ENCODE peak calls at places on chromosome 16, in five cellular contexts. T, B, Q, N and O are unnamed samples.

GRCh38 chr16:80803341-80804060 is 897 bp downstream of the CDYL2 start:
- DNase-seq in B (peak; percentile 11), T (peak; percentile 13), Q (no peak), N (no peak), O (no peak)

GRCh38 chr16:26877421-26877820 is 189.3 kb upstream of the C16orf82 start:
- DNase-seq in T (no peak), B (no peak), Q (no peak), N (no peak), O (no peak)

GRCh38 chr16:22192261-22193133 is 13.6 kb upstream of the EEF2K start:
- DNase-seq in Q (peak; percentile 93), N (peak; percentile 83), T (peak; percentile 97), B (peak; percentile 76), O (peak; percentile 73)

GRCh38 chr16:67302076-67302475 is 22.7 kb downstream of the PLEKHG4 start:
- DNase-seq in N (no peak), Q (peak; percentile 27), T (no peak), B (no peak), O (no peak)

GRCh38 chr16:3187798-3188674 is at the start of gene OR1F1:
- DNase-seq in Q (no peak), N (no peak), B (no peak), T (peak; percentile 55), O (no peak)

GRCh38 chr16:4487955-4488481 is 11.8 kb downstream of the HMOX2 start:
- DNase-seq in N (no peak), Q (no peak), B (no peak), T (peak; percentile 89), O (no peak)

GRCh38 chr16:78437352-78437968 is 338.0 kb downstream of the WWOX start:
- DNase-seq in Q (no peak), T (peak; percentile 18), B (peak; percentile 19), N (no peak), O (no peak)

GRCh38 chr16:15803608-15804007 is 53.2 kb downstream of the MYH11 start:
- DNase-seq in B (no peak), Q (peak; percentile 77), T (no peak), N (no peak), O (no peak)

GRCh38 chr16:85557083-85557975 is 55.8 kb upstream of the GSE1 start:
- DNase-seq in B (peak; percentile 41), N (no peak), Q (peak; percentile 78), T (peak; percentile 34), O (peak; percentile 39)

GRCh38 chr16:26649646-26650045 is 417.1 kb upstream of the C16orf82 start:
- DNase-seq in N (no peak), T (no peak), Q (no peak), B (no peak), O (no peak)

GRCh38 chr16:14667347-14668266 is 26.5 kb downstream of the PLA2G10 start:
- DNase-seq in B (no peak), Q (no peak), N (no peak), T (no peak), O (no peak)

GRCh38 chr16:54342001-54342776 is 55.6 kb upstream of the IRX3 start:
- DNase-seq in T (peak; percentile 35), B (no peak), Q (no peak), N (no peak), O (no peak)

GRCh38 chr16:6969594-6969993 is 363.1 kb upstream of the RBFOX1 start:
- DNase-seq in Q (no peak), B (no peak), T (no peak), N (no peak), O (no peak)

GRCh38 chr16:84806890-84807258 is 12.9 kb upstream of the CRISPLD2 start:
- DNase-seq in N (no peak), B (no peak), T (no peak), Q (no peak), O (no peak)